ENCODE peak calls at places on chromosome 9, in seven cellular contexts. K is lung, H is substantia nigra, Z is tibial artery, S is tibial nerve, A is aorta, J is suprapubic skin. W is an unnamed sample.

GRCh38 chr9:107131108-107131799 is 151.8 kb upstream of the RAD23B start:
- DNase-seq in J (no peak), K (no peak), A (no peak), S (no peak), Z (no peak), H (no peak), W (no peak)

GRCh38 chr9:130768265-130768664 is 66.8 kb upstream of the ABL1 start:
- DNase-seq in Z (no peak), J (no peak), A (peak; percentile 69), H (no peak), K (no peak), S (no peak), W (peak; percentile 29)

GRCh38 chr9:136996361-136997281 is at the start of gene CLIC3:
- DNase-seq in S (no peak), Z (no peak), J (no peak), K (peak; percentile 72), H (no peak), A (peak; percentile 66), W (no peak)

GRCh38 chr9:137454145-137454505 is 5.0 kb downstream of the NSMF start:
- DNase-seq in J (no peak), K (peak; percentile 70), A (peak; percentile 80), H (no peak), Z (peak; percentile 84), S (no peak), W (no peak)

GRCh38 chr9:130172161-130172857 is at the start of gene NCS1:
- DNase-seq in A (peak; percentile 85), K (peak; percentile 65), Z (peak; percentile 91), J (no peak), S (peak; percentile 48), H (peak; percentile 67), W (no peak)

GRCh38 chr9:119963258-119963797 is 594.1 kb upstream of the BRINP1 start:
- DNase-seq in A (peak; percentile 55), K (peak; percentile 35), J (no peak), Z (peak; percentile 70), H (no peak), S (no peak), W (peak; percentile 60)

GRCh38 chr9:114805670-114806551 is at the start of gene TNFSF15:
- DNase-seq in J (no peak), A (peak; percentile 47), K (peak; percentile 59), S (no peak), H (no peak), Z (no peak), W (peak; percentile 29)

GRCh38 chr9:92960561-92961290 is 13.4 kb downstream of the FGD3 start:
- DNase-seq in K (no peak), A (no peak), Z (peak; percentile 51), H (no peak), S (no peak), J (peak; percentile 53), W (no peak)

GRCh38 chr9:137470785-137471184 is 11.7 kb upstream of the NSMF start:
- DNase-seq in K (no peak), H (no peak), S (no peak), Z (peak; percentile 39), J (no peak), A (no peak), W (no peak)

GRCh38 chr9:120214331-120214730 is 365.6 kb downstream of the CDK5RAP2 start:
- DNase-seq in S (no peak), H (no peak), K (no peak), J (no peak), Z (no peak), A (no peak), W (no peak)

GRCh38 chr9:110742741-110743371 is 74.3 kb downstream of the MUSK start:
- DNase-seq in H (no peak), Z (no peak), A (no peak), J (no peak), S (no peak), K (no peak), W (peak; percentile 11)

GRCh38 chr9:137275203-137275936 is 2.2 kb upstream of the TOR4A start:
- DNase-seq in S (no peak), J (no peak), Z (no peak), A (peak; percentile 49), H (no peak), K (no peak), W (no peak)

GRCh38 chr9:136316271-136316751 is 11.0 kb upstream of the GPSM1 start:
- DNase-seq in J (no peak), S (no peak), K (no peak), Z (no peak), H (no peak), A (no peak), W (no peak)

GRCh38 chr9:14271078-14271673 is 42.8 kb downstream of the NFIB start:
- DNase-seq in S (peak; percentile 57), K (peak; percentile 32), H (no peak), A (peak; percentile 49), Z (peak; percentile 69), J (no peak), W (no peak)

GRCh38 chr9:130871395-130872057 is 25.1 kb downstream of the QRFP start:
- DNase-seq in J (no peak), K (no peak), H (no peak), Z (no peak), S (no peak), A (peak; percentile 20), W (no peak)

GRCh38 chr9:112753725-112754124 is 3.2 kb downstream of the SNX30 start:
- DNase-seq in S (no peak), Z (no peak), J (no peak), H (no peak), K (no peak), A (no peak), W (no peak)

GRCh38 chr9:108854094-108854493 is 1.7 kb downstream of the ACTL7B start:
- DNase-seq in A (no peak), H (no peak), J (no peak), K (no peak), Z (no peak), S (no peak), W (no peak)

GRCh38 chr9:121277518-121278275 is 9.7 kb downstream of the GSN start:
- DNase-seq in J (no peak), K (no peak), S (no peak), H (no peak), A (no peak), Z (no peak), W (no peak)
- H3K27ac ChIP-seq in J (peak overlapping the region; percentile 97), K (peak overlapping the region; percentile 79), S (peak overlapping the region; percentile 98), H (peak overlapping the region; percentile 98), A (peak overlapping the region; percentile 98), Z (peak overlapping the region; percentile 95), W (no peak overlapping the region)

GRCh38 chr9:70409280-70409679 is 5.2 kb downstream of the KLF9 start:
- DNase-seq in J (peak; percentile 38), S (no peak), Z (no peak), H (no peak), K (no peak), A (no peak), W (no peak)

GRCh38 chr9:70409800-70410199 is 4.7 kb downstream of the KLF9 start:
- DNase-seq in S (no peak), Z (no peak), H (no peak), A (no peak), K (no peak), J (no peak), W (no peak)

GRCh38 chr9:70411930-70412677 is 2.4 kb downstream of the KLF9 start:
- DNase-seq in K (peak; percentile 85), S (peak; percentile 60), Z (peak; percentile 88), H (peak; percentile 32), J (peak; percentile 88), A (peak; percentile 88), W (no peak)

GRCh38 chr9:70411141-70411929 is 3.1 kb downstream of the KLF9 start:
- DNase-seq in Z (peak; percentile 83), K (peak; percentile 55), H (peak; percentile 30), J (peak; percentile 82), A (peak; percentile 73), S (peak; percentile 39), W (no peak)

DNA sequence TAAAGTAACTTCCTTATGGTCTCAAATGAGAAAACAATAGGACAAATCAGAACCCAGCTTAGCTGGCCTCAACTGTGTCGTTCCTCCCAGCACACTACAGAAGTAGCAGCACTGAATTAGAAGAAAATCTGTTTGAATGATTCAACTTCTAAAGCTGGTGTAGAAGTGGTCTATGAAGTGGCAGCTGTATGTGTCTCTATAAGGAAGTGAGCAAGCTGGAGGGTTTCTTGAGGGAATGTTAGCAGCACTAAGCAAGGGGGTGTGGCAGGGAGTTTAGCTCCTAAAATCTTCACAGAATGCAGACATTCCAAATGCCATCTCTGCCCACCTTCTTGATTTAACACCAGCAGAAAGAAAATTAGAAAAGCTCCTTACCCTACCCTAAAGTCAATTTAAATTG is 4.1 kb downstream of the KLF9 start:
- DNase-seq in H (no peak), K (no peak), S (no peak), J (peak; percentile 26), A (no peak), Z (peak; percentile 34), W (no peak)
- H3K27ac ChIP-seq in H (peak overlapping the region; percentile 91), K (peak overlapping the region; percentile 100), S (peak overlapping the region; percentile 100), J (peak overlapping the region; percentile 100), A (no peak overlapping the region), Z (peak overlapping the region; percentile 100), W (no peak overlapping the region)

GRCh38 chr9:121744002-121744686 is 92.7 kb downstream of the DAB2IP start:
- DNase-seq in H (peak; percentile 34), Z (peak; percentile 90), S (peak; percentile 52), J (no peak), K (no peak), A (no peak), W (no peak)

GRCh38 chr9:121744687-121745395 is 93.4 kb downstream of the DAB2IP start:
- DNase-seq in Z (no peak), H (no peak), A (no peak), J (no peak), K (no peak), S (no peak), W (no peak)

GRCh38 chr9:121743441-121744001 is 92.1 kb downstream of the DAB2IP start:
- DNase-seq in Z (peak; percentile 96), J (peak; percentile 90), S (peak; percentile 78), K (peak; percentile 83), A (peak; percentile 89), H (peak; percentile 44), W (no peak)

GRCh38 chr9:121746411-121746810 is 95.0 kb downstream of the DAB2IP start:
- DNase-seq in K (no peak), Z (no peak), H (no peak), S (no peak), A (no peak), J (no peak), W (no peak)

DNA sequence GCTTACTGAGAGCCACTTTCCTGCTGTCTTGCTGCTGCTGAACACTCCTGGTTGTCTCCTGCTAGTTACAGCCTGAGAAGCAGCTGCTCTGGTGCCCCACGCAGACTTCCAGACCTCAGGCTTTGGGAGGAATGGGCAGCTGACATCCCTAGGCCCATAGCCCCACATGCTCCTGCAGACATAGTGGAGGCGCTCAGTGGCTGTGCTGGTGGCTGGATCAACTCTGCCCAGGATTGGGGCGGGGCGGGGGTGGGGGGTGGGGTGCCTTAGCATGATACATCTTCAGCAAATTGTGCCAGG is 93.9 kb downstream of the DAB2IP start:
- DNase-seq in J (no peak), H (no peak), S (no peak), K (no peak), A (no peak), Z (no peak), W (no peak)
- H3K27ac ChIP-seq in J (peak overlapping the region; percentile 87), H (no peak overlapping the region), S (peak overlapping the region; percentile 95), K (no peak overlapping the region), A (peak overlapping the region; percentile 97), Z (peak overlapping the region; percentile 91), W (no peak overlapping the region)

DNA sequence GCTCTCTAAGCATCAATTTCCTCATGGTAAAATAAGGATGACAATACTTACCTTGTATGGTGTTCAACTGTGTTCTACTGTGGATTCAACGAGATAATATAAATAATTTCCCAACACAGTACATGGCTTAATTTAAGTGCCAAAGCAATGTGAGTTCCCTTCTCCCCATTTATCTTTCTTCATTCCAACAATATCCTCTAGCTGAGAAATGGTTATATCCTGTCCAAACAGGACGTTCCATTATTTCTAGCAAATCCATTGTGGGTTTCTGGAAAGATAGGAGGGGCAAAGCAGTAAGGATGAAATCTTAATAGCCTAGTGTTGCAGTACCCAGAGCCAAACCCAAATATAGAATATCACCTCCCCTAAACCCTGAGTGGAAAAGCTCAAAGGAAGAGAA is 22.0 kb downstream of the ABCA1 start:
- DNase-seq in Z (no peak), J (no peak), K (no peak), S (no peak), A (no peak), H (no peak), W (no peak)
- H3K27ac ChIP-seq in Z (peak overlapping the region; percentile 39), J (no peak overlapping the region), K (peak overlapping the region; percentile 85), S (peak overlapping the region; percentile 72), A (no peak overlapping the region), H (no peak overlapping the region), W (no peak overlapping the region)